ENCODE peak calls at places on chromosomes 11 and 22, in six cellular contexts. One of them, this sample, is unnamed.

GRCh38 chr22:24325105-24325757 is 54.6 kb downstream of the SPECC1L start:
- DNase-seq in esophagus squamous epithelium: no peak
- DNase-seq in NCI-H2081 treated with DMSO at 0.1 percent for 48 hours: no peak
- DNase-seq in mucosa of gallbladder: peak; percentile 42
- DNase-seq in T-helper 9 cell: no peak
- DNase-seq in activated CD4-positive, alpha-beta T cell treated with anti-CD3 and anti-CD28 coated beads, Interleukin-2, amount 50 U/mL, for 24 hours: no peak
- DNase-seq in this sample: peak; percentile 19

GRCh38 chr11:86459682-86460460 is 85.2 kb downstream of the CCDC81 start:
- DNase-seq in esophagus squamous epithelium: no peak
- DNase-seq in NCI-H2081 treated with DMSO at 0.1 percent for 48 hours: no peak
- DNase-seq in mucosa of gallbladder: peak; percentile 68
- DNase-seq in T-helper 9 cell: no peak
- DNase-seq in activated CD4-positive, alpha-beta T cell treated with anti-CD3 and anti-CD28 coated beads, Interleukin-2, amount 50 U/mL, for 24 hours: no peak
- DNase-seq in this sample: no peak

GRCh38 chr11:72239296-72239848 is 4.6 kb downstream of the PHOX2A start:
- DNase-seq in esophagus squamous epithelium: no peak
- DNase-seq in NCI-H2081 treated with DMSO at 0.1 percent for 48 hours: no peak
- DNase-seq in mucosa of gallbladder: no peak
- DNase-seq in T-helper 9 cell: no peak
- DNase-seq in activated CD4-positive, alpha-beta T cell treated with anti-CD3 and anti-CD28 coated beads, Interleukin-2, amount 50 U/mL, for 24 hours: no peak
- DNase-seq in this sample: no peak

GRCh38 chr11:76810151-76810853 is 27.1 kb downstream of the TSKU start:
- DNase-seq in esophagus squamous epithelium: no peak
- DNase-seq in NCI-H2081 treated with DMSO at 0.1 percent for 48 hours: no peak
- DNase-seq in mucosa of gallbladder: peak; percentile 47
- DNase-seq in T-helper 9 cell: no peak
- DNase-seq in activated CD4-positive, alpha-beta T cell treated with anti-CD3 and anti-CD28 coated beads, Interleukin-2, amount 50 U/mL, for 24 hours: no peak
- DNase-seq in this sample: no peak

GRCh38 chr22:27684856-27685255 is 116.7 kb downstream of the MN1 start:
- DNase-seq in esophagus squamous epithelium: no peak
- DNase-seq in NCI-H2081 treated with DMSO at 0.1 percent for 48 hours: no peak
- DNase-seq in mucosa of gallbladder: no peak
- DNase-seq in T-helper 9 cell: no peak
- DNase-seq in activated CD4-positive, alpha-beta T cell treated with anti-CD3 and anti-CD28 coated beads, Interleukin-2, amount 50 U/mL, for 24 hours: no peak
- DNase-seq in this sample: no peak

GRCh38 chr11:114060402-114061052 is 1.0 kb downstream of the ZBTB16 start:
- DNase-seq in esophagus squamous epithelium: no peak
- DNase-seq in NCI-H2081 treated with DMSO at 0.1 percent for 48 hours: no peak
- DNase-seq in mucosa of gallbladder: no peak
- DNase-seq in T-helper 9 cell: no peak
- DNase-seq in activated CD4-positive, alpha-beta T cell treated with anti-CD3 and anti-CD28 coated beads, Interleukin-2, amount 50 U/mL, for 24 hours: no peak
- DNase-seq in this sample: no peak

GRCh38 chr11:910044-910588 is 494 bp downstream of the CHID1 start:
- DNase-seq in esophagus squamous epithelium: no peak
- DNase-seq in NCI-H2081 treated with DMSO at 0.1 percent for 48 hours: no peak
- DNase-seq in mucosa of gallbladder: no peak
- DNase-seq in T-helper 9 cell: peak; percentile 8
- DNase-seq in activated CD4-positive, alpha-beta T cell treated with anti-CD3 and anti-CD28 coated beads, Interleukin-2, amount 50 U/mL, for 24 hours: no peak
- DNase-seq in this sample: no peak

GRCh38 chr11:62665630-62666258 is 632 bp downstream of the CSKMT start:
- DNase-seq in esophagus squamous epithelium: no peak
- DNase-seq in NCI-H2081 treated with DMSO at 0.1 percent for 48 hours: no peak
- DNase-seq in mucosa of gallbladder: peak; percentile 41
- DNase-seq in T-helper 9 cell: peak; percentile 52
- DNase-seq in activated CD4-positive, alpha-beta T cell treated with anti-CD3 and anti-CD28 coated beads, Interleukin-2, amount 50 U/mL, for 24 hours: peak; percentile 49
- DNase-seq in this sample: no peak

GRCh38 chr22:46108564-46109473 is 41.5 kb upstream of the PPARA start:
- DNase-seq in esophagus squamous epithelium: no peak
- DNase-seq in NCI-H2081 treated with DMSO at 0.1 percent for 48 hours: no peak
- DNase-seq in mucosa of gallbladder: no peak
- DNase-seq in T-helper 9 cell: no peak
- DNase-seq in activated CD4-positive, alpha-beta T cell treated with anti-CD3 and anti-CD28 coated beads, Interleukin-2, amount 50 U/mL, for 24 hours: no peak
- DNase-seq in this sample: no peak

GRCh38 chr22:17808688-17809403 is 34.6 kb upstream of the BID start:
- DNase-seq in esophagus squamous epithelium: no peak
- DNase-seq in NCI-H2081 treated with DMSO at 0.1 percent for 48 hours: no peak
- DNase-seq in mucosa of gallbladder: no peak
- DNase-seq in T-helper 9 cell: no peak
- DNase-seq in activated CD4-positive, alpha-beta T cell treated with anti-CD3 and anti-CD28 coated beads, Interleukin-2, amount 50 U/mL, for 24 hours: no peak
- DNase-seq in this sample: no peak

GRCh38 chr22:28951969-28952521 is 68.7 kb downstream of the ZNRF3 start:
- DNase-seq in esophagus squamous epithelium: no peak
- DNase-seq in NCI-H2081 treated with DMSO at 0.1 percent for 48 hours: no peak
- DNase-seq in mucosa of gallbladder: no peak
- DNase-seq in T-helper 9 cell: no peak
- DNase-seq in activated CD4-positive, alpha-beta T cell treated with anti-CD3 and anti-CD28 coated beads, Interleukin-2, amount 50 U/mL, for 24 hours: no peak
- DNase-seq in this sample: no peak

GRCh38 chr11:2580444-2581050 is 119.2 kb downstream of the KCNQ1OT1 start:
- DNase-seq in esophagus squamous epithelium: no peak
- DNase-seq in NCI-H2081 treated with DMSO at 0.1 percent for 48 hours: no peak
- DNase-seq in mucosa of gallbladder: no peak
- DNase-seq in T-helper 9 cell: no peak
- DNase-seq in activated CD4-positive, alpha-beta T cell treated with anti-CD3 and anti-CD28 coated beads, Interleukin-2, amount 50 U/mL, for 24 hours: no peak
- DNase-seq in this sample: no peak

GRCh38 chr11:12084191-12084717 is 26.1 kb upstream of the MICAL2 start:
- DNase-seq in esophagus squamous epithelium: no peak
- DNase-seq in NCI-H2081 treated with DMSO at 0.1 percent for 48 hours: no peak
- DNase-seq in mucosa of gallbladder: no peak
- DNase-seq in T-helper 9 cell: no peak
- DNase-seq in activated CD4-positive, alpha-beta T cell treated with anti-CD3 and anti-CD28 coated beads, Interleukin-2, amount 50 U/mL, for 24 hours: no peak
- DNase-seq in this sample: no peak

GRCh38 chr11:102062106-102062505 is 14.9 kb downstream of the CFAP300 start:
- DNase-seq in esophagus squamous epithelium: no peak
- DNase-seq in NCI-H2081 treated with DMSO at 0.1 percent for 48 hours: no peak
- DNase-seq in mucosa of gallbladder: no peak
- DNase-seq in T-helper 9 cell: no peak
- DNase-seq in activated CD4-positive, alpha-beta T cell treated with anti-CD3 and anti-CD28 coated beads, Interleukin-2, amount 50 U/mL, for 24 hours: no peak
- DNase-seq in this sample: no peak

GRCh38 chr11:74154621-74155281 is 16.1 kb downstream of the C2CD3 start:
- DNase-seq in esophagus squamous epithelium: no peak
- DNase-seq in NCI-H2081 treated with DMSO at 0.1 percent for 48 hours: no peak
- DNase-seq in mucosa of gallbladder: no peak
- DNase-seq in T-helper 9 cell: no peak
- DNase-seq in activated CD4-positive, alpha-beta T cell treated with anti-CD3 and anti-CD28 coated beads, Interleukin-2, amount 50 U/mL, for 24 hours: no peak
- DNase-seq in this sample: no peak

GRCh38 chr11:32433249-32434115 is 1.9 kb downstream of the WT1 start:
- DNase-seq in esophagus squamous epithelium: no peak
- DNase-seq in NCI-H2081 treated with DMSO at 0.1 percent for 48 hours: no peak
- DNase-seq in mucosa of gallbladder: no peak
- DNase-seq in T-helper 9 cell: no peak
- DNase-seq in activated CD4-positive, alpha-beta T cell treated with anti-CD3 and anti-CD28 coated beads, Interleukin-2, amount 50 U/mL, for 24 hours: no peak
- DNase-seq in this sample: no peak

GRCh38 chr22:23237201-23237798 is 57.0 kb downstream of the BCR start:
- DNase-seq in esophagus squamous epithelium: no peak
- DNase-seq in NCI-H2081 treated with DMSO at 0.1 percent for 48 hours: peak; percentile 42
- DNase-seq in mucosa of gallbladder: peak; percentile 35
- DNase-seq in T-helper 9 cell: no peak
- DNase-seq in activated CD4-positive, alpha-beta T cell treated with anti-CD3 and anti-CD28 coated beads, Interleukin-2, amount 50 U/mL, for 24 hours: no peak
- DNase-seq in this sample: no peak

GRCh38 chr22:41660416-41660815 is 28.3 kb downstream of the SNU13 start:
- DNase-seq in esophagus squamous epithelium: no peak
- DNase-seq in NCI-H2081 treated with DMSO at 0.1 percent for 48 hours: no peak
- DNase-seq in mucosa of gallbladder: no peak
- DNase-seq in T-helper 9 cell: no peak
- DNase-seq in activated CD4-positive, alpha-beta T cell treated with anti-CD3 and anti-CD28 coated beads, Interleukin-2, amount 50 U/mL, for 24 hours: no peak
- DNase-seq in this sample: no peak

GRCh38 chr11:6327806-6328205 is 7.5 kb upstream of the CAVIN3 start:
- DNase-seq in esophagus squamous epithelium: no peak
- DNase-seq in NCI-H2081 treated with DMSO at 0.1 percent for 48 hours: no peak
- DNase-seq in mucosa of gallbladder: no peak
- DNase-seq in T-helper 9 cell: no peak
- DNase-seq in activated CD4-positive, alpha-beta T cell treated with anti-CD3 and anti-CD28 coated beads, Interleukin-2, amount 50 U/mL, for 24 hours: no peak
- DNase-seq in this sample: no peak

GRCh38 chr11:130780437-130780836 is 135.8 kb downstream of the SNX19 start:
- DNase-seq in esophagus squamous epithelium: no peak
- DNase-seq in NCI-H2081 treated with DMSO at 0.1 percent for 48 hours: no peak
- DNase-seq in mucosa of gallbladder: no peak
- DNase-seq in T-helper 9 cell: no peak
- DNase-seq in activated CD4-positive, alpha-beta T cell treated with anti-CD3 and anti-CD28 coated beads, Interleukin-2, amount 50 U/mL, for 24 hours: no peak
- DNase-seq in this sample: no peak

GRCh38 chr11:120882237-120882636 is 141.7 kb upstream of the TBCEL start:
- DNase-seq in esophagus squamous epithelium: no peak
- DNase-seq in NCI-H2081 treated with DMSO at 0.1 percent for 48 hours: no peak
- DNase-seq in mucosa of gallbladder: no peak
- DNase-seq in T-helper 9 cell: no peak
- DNase-seq in activated CD4-positive, alpha-beta T cell treated with anti-CD3 and anti-CD28 coated beads, Interleukin-2, amount 50 U/mL, for 24 hours: no peak
- DNase-seq in this sample: no peak

GRCh38 chr22:44753189-44754042 is 1.0 kb downstream of the ARHGAP8 start:
- DNase-seq in esophagus squamous epithelium: no peak
- DNase-seq in NCI-H2081 treated with DMSO at 0.1 percent for 48 hours: no peak
- DNase-seq in mucosa of gallbladder: peak; percentile 61
- DNase-seq in T-helper 9 cell: no peak
- DNase-seq in activated CD4-positive, alpha-beta T cell treated with anti-CD3 and anti-CD28 coated beads, Interleukin-2, amount 50 U/mL, for 24 hours: no peak
- DNase-seq in this sample: no peak

GRCh38 chr22:28023774-28024173 is 104.7 kb upstream of the PITPNB start:
- DNase-seq in esophagus squamous epithelium: no peak
- DNase-seq in NCI-H2081 treated with DMSO at 0.1 percent for 48 hours: no peak
- DNase-seq in mucosa of gallbladder: no peak
- DNase-seq in T-helper 9 cell: no peak
- DNase-seq in activated CD4-positive, alpha-beta T cell treated with anti-CD3 and anti-CD28 coated beads, Interleukin-2, amount 50 U/mL, for 24 hours: no peak
- DNase-seq in this sample: no peak

GRCh38 chr11:130999992-131000770 is 83.9 kb upstream of the SNX19 start:
- DNase-seq in esophagus squamous epithelium: no peak
- DNase-seq in NCI-H2081 treated with DMSO at 0.1 percent for 48 hours: no peak
- DNase-seq in mucosa of gallbladder: no peak
- DNase-seq in T-helper 9 cell: no peak
- DNase-seq in activated CD4-positive, alpha-beta T cell treated with anti-CD3 and anti-CD28 coated beads, Interleukin-2, amount 50 U/mL, for 24 hours: no peak
- DNase-seq in this sample: no peak

GRCh38 chr22:26894766-26895485 is 237.5 kb downstream of the MIAT start:
- DNase-seq in esophagus squamous epithelium: no peak
- DNase-seq in NCI-H2081 treated with DMSO at 0.1 percent for 48 hours: no peak
- DNase-seq in mucosa of gallbladder: peak; percentile 53
- DNase-seq in T-helper 9 cell: no peak
- DNase-seq in activated CD4-positive, alpha-beta T cell treated with anti-CD3 and anti-CD28 coated beads, Interleukin-2, amount 50 U/mL, for 24 hours: no peak
- DNase-seq in this sample: no peak

GRCh38 chr22:36925388-36926290 is 12.2 kb downstream of the CSF2RB start:
- DNase-seq in esophagus squamous epithelium: no peak
- DNase-seq in NCI-H2081 treated with DMSO at 0.1 percent for 48 hours: no peak
- DNase-seq in mucosa of gallbladder: no peak
- DNase-seq in T-helper 9 cell: no peak
- DNase-seq in activated CD4-positive, alpha-beta T cell treated with anti-CD3 and anti-CD28 coated beads, Interleukin-2, amount 50 U/mL, for 24 hours: no peak
- DNase-seq in this sample: no peak

GRCh38 chr11:82315093-82315492 is 418.6 kb downstream of the FAM181B start:
- DNase-seq in esophagus squamous epithelium: no peak
- DNase-seq in NCI-H2081 treated with DMSO at 0.1 percent for 48 hours: no peak
- DNase-seq in mucosa of gallbladder: peak; percentile 25
- DNase-seq in T-helper 9 cell: no peak
- DNase-seq in activated CD4-positive, alpha-beta T cell treated with anti-CD3 and anti-CD28 coated beads, Interleukin-2, amount 50 U/mL, for 24 hours: no peak
- DNase-seq in this sample: no peak

GRCh38 chr11:2685566-2686359 is 14.0 kb downstream of the KCNQ1OT1 start:
- DNase-seq in esophagus squamous epithelium: no peak
- DNase-seq in NCI-H2081 treated with DMSO at 0.1 percent for 48 hours: no peak
- DNase-seq in mucosa of gallbladder: no peak
- DNase-seq in T-helper 9 cell: no peak
- DNase-seq in activated CD4-positive, alpha-beta T cell treated with anti-CD3 and anti-CD28 coated beads, Interleukin-2, amount 50 U/mL, for 24 hours: no peak
- DNase-seq in this sample: no peak

GRCh38 chr11:26778000-26778757 is 56.3 kb upstream of the SLC5A12 start:
- DNase-seq in esophagus squamous epithelium: no peak
- DNase-seq in NCI-H2081 treated with DMSO at 0.1 percent for 48 hours: no peak
- DNase-seq in mucosa of gallbladder: no peak
- DNase-seq in T-helper 9 cell: no peak
- DNase-seq in activated CD4-positive, alpha-beta T cell treated with anti-CD3 and anti-CD28 coated beads, Interleukin-2, amount 50 U/mL, for 24 hours: no peak
- DNase-seq in this sample: no peak

GRCh38 chr11:133082453-133082781 is 449.9 kb downstream of the OPCML start:
- DNase-seq in esophagus squamous epithelium: no peak
- DNase-seq in NCI-H2081 treated with DMSO at 0.1 percent for 48 hours: no peak
- DNase-seq in mucosa of gallbladder: no peak
- DNase-seq in T-helper 9 cell: no peak
- DNase-seq in activated CD4-positive, alpha-beta T cell treated with anti-CD3 and anti-CD28 coated beads, Interleukin-2, amount 50 U/mL, for 24 hours: no peak
- DNase-seq in this sample: no peak

GRCh38 chr11:100925935-100926334 is 203.7 kb downstream of the PGR start:
- DNase-seq in esophagus squamous epithelium: no peak
- DNase-seq in NCI-H2081 treated with DMSO at 0.1 percent for 48 hours: no peak
- DNase-seq in mucosa of gallbladder: no peak
- DNase-seq in T-helper 9 cell: no peak
- DNase-seq in activated CD4-positive, alpha-beta T cell treated with anti-CD3 and anti-CD28 coated beads, Interleukin-2, amount 50 U/mL, for 24 hours: no peak
- DNase-seq in this sample: no peak

GRCh38 chr22:41480397-41480735 is 11.4 kb downstream of the ACO2 start:
- DNase-seq in esophagus squamous epithelium: no peak
- DNase-seq in NCI-H2081 treated with DMSO at 0.1 percent for 48 hours: no peak
- DNase-seq in mucosa of gallbladder: no peak
- DNase-seq in T-helper 9 cell: no peak
- DNase-seq in activated CD4-positive, alpha-beta T cell treated with anti-CD3 and anti-CD28 coated beads, Interleukin-2, amount 50 U/mL, for 24 hours: no peak
- DNase-seq in this sample: no peak

GRCh38 chr11:76791861-76792260 is 8.7 kb downstream of the TSKU start:
- DNase-seq in esophagus squamous epithelium: no peak
- DNase-seq in NCI-H2081 treated with DMSO at 0.1 percent for 48 hours: no peak
- DNase-seq in mucosa of gallbladder: no peak
- DNase-seq in T-helper 9 cell: no peak
- DNase-seq in activated CD4-positive, alpha-beta T cell treated with anti-CD3 and anti-CD28 coated beads, Interleukin-2, amount 50 U/mL, for 24 hours: no peak
- DNase-seq in this sample: no peak

GRCh38 chr22:41280065-41280464 is 5.9 kb downstream of the RANGAP1 start:
- DNase-seq in esophagus squamous epithelium: no peak
- DNase-seq in NCI-H2081 treated with DMSO at 0.1 percent for 48 hours: no peak
- DNase-seq in mucosa of gallbladder: no peak
- DNase-seq in T-helper 9 cell: no peak
- DNase-seq in activated CD4-positive, alpha-beta T cell treated with anti-CD3 and anti-CD28 coated beads, Interleukin-2, amount 50 U/mL, for 24 hours: no peak
- DNase-seq in this sample: no peak